ENCODE peak calls at places on chromosomes 1 and 21, in nine cellular contexts. One of them, this sample, is unnamed. For H3K27me3, the result is how much of the 10 kb centered on the place peaks cover.

GRCh38 chr1:88311907-88312306 is 372.2 kb upstream of the PKN2 start:
- DNase-seq in GM23338: no peak
- DNase-seq in colonic mucosa: peak
- DNase-seq in adrenal gland: no peak
- DNase-seq in neural progenitor cell: no peak
- DNase-seq in heart left ventricle: no peak
- DNase-seq in body of pancreas: no peak
- DNase-seq in fibroblast of lung: no peak
- DNase-seq in transverse colon: peak
- DNase-seq in this sample: no peak

GRCh38 chr1:223713546-223714420 is 1.4 kb downstream of the CAPN2 start:
- DNase-seq in GM23338: no peak
- DNase-seq in colonic mucosa: peak
- DNase-seq in adrenal gland: peak
- DNase-seq in neural progenitor cell: no peak
- DNase-seq in heart left ventricle: no peak
- DNase-seq in body of pancreas: no peak
- DNase-seq in fibroblast of lung: no peak
- DNase-seq in transverse colon: peak
- DNase-seq in this sample: no peak

GRCh38 chr1:179230721-179231120 is 1.2 kb upstream of the ABL2 start:
- DNase-seq in GM23338: no peak
- DNase-seq in colonic mucosa: peak
- DNase-seq in adrenal gland: no peak
- DNase-seq in neural progenitor cell: no peak
- DNase-seq in heart left ventricle: no peak
- DNase-seq in body of pancreas: no peak
- DNase-seq in fibroblast of lung: peak
- DNase-seq in transverse colon: no peak
- DNase-seq in this sample: no peak

GRCh38 chr1:226002667-226003501 is 3.7 kb upstream of the SDE2 start:
- DNase-seq in GM23338: peak
- DNase-seq in colonic mucosa: peak
- DNase-seq in adrenal gland: peak
- DNase-seq in neural progenitor cell: peak
- DNase-seq in heart left ventricle: peak
- DNase-seq in body of pancreas: peak
- DNase-seq in fibroblast of lung: no peak
- DNase-seq in transverse colon: peak
- DNase-seq in this sample: peak

GRCh38 chr1:224356685-224357625 is at the start of gene CNIH4:
- DNase-seq in GM23338: peak
- DNase-seq in colonic mucosa: peak
- DNase-seq in adrenal gland: peak
- DNase-seq in neural progenitor cell: peak
- DNase-seq in heart left ventricle: peak
- DNase-seq in body of pancreas: peak
- DNase-seq in fibroblast of lung: peak
- DNase-seq in transverse colon: peak
- DNase-seq in this sample: peak

GRCh38 chr1:3480369-3480719 is 25.9 kb downstream of the ARHGEF16 start:
- DNase-seq in GM23338: no peak
- DNase-seq in colonic mucosa: peak
- DNase-seq in adrenal gland: no peak
- DNase-seq in neural progenitor cell: no peak
- DNase-seq in heart left ventricle: no peak
- DNase-seq in body of pancreas: no peak
- DNase-seq in fibroblast of lung: no peak
- DNase-seq in transverse colon: peak
- DNase-seq in this sample: no peak

GRCh38 chr1:240613353-240614142 is 1.6 kb upstream of the GREM2 start:
- DNase-seq in GM23338: peak
- DNase-seq in colonic mucosa: no peak
- DNase-seq in adrenal gland: no peak
- DNase-seq in neural progenitor cell: no peak
- DNase-seq in heart left ventricle: no peak
- DNase-seq in body of pancreas: no peak
- DNase-seq in fibroblast of lung: no peak
- DNase-seq in transverse colon: no peak
- DNase-seq in this sample: no peak

GRCh38 chr1:202952818-202953217 is 5.3 kb downstream of the ADIPOR1 start:
- DNase-seq in GM23338: no peak
- DNase-seq in colonic mucosa: peak
- DNase-seq in adrenal gland: peak
- DNase-seq in neural progenitor cell: no peak
- DNase-seq in heart left ventricle: peak
- DNase-seq in body of pancreas: no peak
- DNase-seq in fibroblast of lung: peak
- DNase-seq in transverse colon: peak
- DNase-seq in this sample: no peak

GRCh38 chr1:154772056-154772455 is 98.0 kb downstream of the KCNN3 start:
- DNase-seq in GM23338: no peak
- DNase-seq in colonic mucosa: no peak
- DNase-seq in adrenal gland: no peak
- DNase-seq in neural progenitor cell: no peak
- DNase-seq in heart left ventricle: no peak
- DNase-seq in body of pancreas: no peak
- DNase-seq in fibroblast of lung: no peak
- DNase-seq in transverse colon: no peak
- DNase-seq in this sample: no peak

GRCh38 chr1:54142146-54142900 is 10.5 kb downstream of the CDCP2 start:
- DNase-seq in GM23338: no peak
- DNase-seq in colonic mucosa: no peak
- DNase-seq in adrenal gland: no peak
- DNase-seq in neural progenitor cell: no peak
- DNase-seq in heart left ventricle: no peak
- DNase-seq in body of pancreas: no peak
- DNase-seq in fibroblast of lung: no peak
- DNase-seq in transverse colon: no peak
- DNase-seq in this sample: no peak

GRCh38 chr1:36172983-36173382 is 17.0 kb downstream of the MAP7D1 start:
- DNase-seq in GM23338: no peak
- DNase-seq in colonic mucosa: no peak
- DNase-seq in adrenal gland: no peak
- DNase-seq in neural progenitor cell: no peak
- DNase-seq in heart left ventricle: no peak
- DNase-seq in body of pancreas: no peak
- DNase-seq in fibroblast of lung: no peak
- DNase-seq in transverse colon: no peak
- DNase-seq in this sample: no peak

GRCh38 chr1:54246097-54246721 is 46.2 kb downstream of the MRPL37 start:
- DNase-seq in GM23338: no peak
- DNase-seq in colonic mucosa: no peak
- DNase-seq in adrenal gland: no peak
- DNase-seq in neural progenitor cell: peak
- DNase-seq in heart left ventricle: peak
- DNase-seq in body of pancreas: no peak
- DNase-seq in fibroblast of lung: no peak
- DNase-seq in transverse colon: no peak
- DNase-seq in this sample: no peak

GRCh38 chr21:16323586-16323985 is 593.8 kb downstream of the USP25 start:
- DNase-seq in GM23338: no peak
- DNase-seq in colonic mucosa: no peak
- DNase-seq in adrenal gland: no peak
- DNase-seq in neural progenitor cell: no peak
- DNase-seq in heart left ventricle: no peak
- DNase-seq in body of pancreas: no peak
- DNase-seq in fibroblast of lung: peak
- DNase-seq in transverse colon: no peak
- DNase-seq in this sample: no peak

GRCh38 chr21:26715878-26716506 is 129.2 kb downstream of the ADAMTS1 start:
- DNase-seq in GM23338: peak
- DNase-seq in colonic mucosa: peak
- DNase-seq in adrenal gland: peak
- DNase-seq in neural progenitor cell: peak
- DNase-seq in heart left ventricle: no peak
- DNase-seq in body of pancreas: peak
- DNase-seq in fibroblast of lung: peak
- DNase-seq in transverse colon: peak
- DNase-seq in this sample: peak

GRCh38 chr1:235006132-235006721 is 122.4 kb downstream of the TOMM20 start:
- DNase-seq in GM23338: no peak
- DNase-seq in colonic mucosa: no peak
- DNase-seq in adrenal gland: no peak
- DNase-seq in neural progenitor cell: no peak
- DNase-seq in heart left ventricle: no peak
- DNase-seq in body of pancreas: no peak
- DNase-seq in fibroblast of lung: no peak
- DNase-seq in transverse colon: no peak
- DNase-seq in this sample: no peak

DNA sequence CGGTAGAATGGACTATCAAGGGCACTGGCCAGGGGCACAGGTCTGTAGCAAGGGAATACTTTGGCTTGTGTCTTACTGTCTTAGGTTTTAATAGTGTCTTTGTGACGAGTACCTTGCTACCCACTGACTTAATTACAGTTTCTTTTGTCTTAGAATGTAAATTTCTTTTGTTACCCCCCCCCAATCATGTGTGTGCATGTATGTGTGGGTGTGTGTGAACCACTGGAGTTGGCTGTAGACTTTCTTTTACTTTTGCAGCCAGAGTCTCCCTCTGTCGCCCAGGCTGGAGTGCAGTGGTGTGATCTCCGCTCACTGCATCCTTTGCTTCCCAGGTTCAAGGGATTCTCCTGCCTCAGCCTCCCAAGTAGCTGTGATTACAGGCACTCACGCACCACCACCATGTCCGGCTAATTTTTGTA is 61.8 kb upstream of the CLDN14 start:
- DNase-seq in GM23338: no peak
- DNase-seq in colonic mucosa: no peak
- DNase-seq in adrenal gland: no peak
- DNase-seq in neural progenitor cell: no peak
- DNase-seq in heart left ventricle: no peak
- DNase-seq in body of pancreas: no peak
- DNase-seq in fibroblast of lung: no peak
- DNase-seq in transverse colon: no peak
- DNase-seq in this sample: no peak
- H3K27me3 ChIP-seq in GM23338: under half
- H3K27me3 ChIP-seq in colonic mucosa: under half
- H3K27me3 ChIP-seq in adrenal gland: under half
- H3K27me3 ChIP-seq in neural progenitor cell: under half
- H3K27me3 ChIP-seq in heart left ventricle: under half
- H3K27me3 ChIP-seq in body of pancreas: under half
- H3K27me3 ChIP-seq in fibroblast of lung: under half
- H3K27me3 ChIP-seq in transverse colon: half or more
- H3K27me3 ChIP-seq in this sample: under half

GRCh38 chr1:16053781-16054502 is 10.4 kb downstream of the CLCNKB start:
- DNase-seq in GM23338: no peak
- DNase-seq in colonic mucosa: no peak
- DNase-seq in adrenal gland: no peak
- DNase-seq in neural progenitor cell: no peak
- DNase-seq in heart left ventricle: no peak
- DNase-seq in body of pancreas: no peak
- DNase-seq in fibroblast of lung: no peak
- DNase-seq in transverse colon: no peak
- DNase-seq in this sample: no peak
- H3K27ac ChIP-seq in GM23338: no peak
- H3K27ac ChIP-seq in colonic mucosa: no peak
- H3K27ac ChIP-seq in adrenal gland: no peak
- H3K27ac ChIP-seq in neural progenitor cell: no peak
- H3K27ac ChIP-seq in heart left ventricle: no peak
- H3K27ac ChIP-seq in body of pancreas: no peak
- H3K27ac ChIP-seq in fibroblast of lung: no peak
- H3K27ac ChIP-seq in transverse colon: no peak
- H3K27ac ChIP-seq in this sample: no peak

GRCh38 chr1:117846674-117847425 is 82.6 kb downstream of the GDAP2 start:
- DNase-seq in GM23338: no peak
- DNase-seq in colonic mucosa: no peak
- DNase-seq in adrenal gland: no peak
- DNase-seq in neural progenitor cell: no peak
- DNase-seq in heart left ventricle: no peak
- DNase-seq in body of pancreas: peak
- DNase-seq in fibroblast of lung: no peak
- DNase-seq in transverse colon: no peak
- DNase-seq in this sample: no peak
- H3K4me3 ChIP-seq in GM23338: no peak
- H3K4me3 ChIP-seq in colonic mucosa: no peak
- H3K4me3 ChIP-seq in adrenal gland: no peak
- H3K4me3 ChIP-seq in neural progenitor cell: no peak
- H3K4me3 ChIP-seq in heart left ventricle: no peak
- H3K4me3 ChIP-seq in body of pancreas: no peak
- H3K4me3 ChIP-seq in fibroblast of lung: no peak
- H3K4me3 ChIP-seq in transverse colon: no peak
- H3K4me3 ChIP-seq in this sample: no peak

GRCh38 chr1:158564608-158565007 is 5.8 kb downstream of the OR6P1 start:
- DNase-seq in GM23338: peak
- DNase-seq in colonic mucosa: no peak
- DNase-seq in adrenal gland: no peak
- DNase-seq in neural progenitor cell: no peak
- DNase-seq in heart left ventricle: no peak
- DNase-seq in body of pancreas: no peak
- DNase-seq in fibroblast of lung: no peak
- DNase-seq in transverse colon: no peak
- DNase-seq in this sample: no peak

DNA sequence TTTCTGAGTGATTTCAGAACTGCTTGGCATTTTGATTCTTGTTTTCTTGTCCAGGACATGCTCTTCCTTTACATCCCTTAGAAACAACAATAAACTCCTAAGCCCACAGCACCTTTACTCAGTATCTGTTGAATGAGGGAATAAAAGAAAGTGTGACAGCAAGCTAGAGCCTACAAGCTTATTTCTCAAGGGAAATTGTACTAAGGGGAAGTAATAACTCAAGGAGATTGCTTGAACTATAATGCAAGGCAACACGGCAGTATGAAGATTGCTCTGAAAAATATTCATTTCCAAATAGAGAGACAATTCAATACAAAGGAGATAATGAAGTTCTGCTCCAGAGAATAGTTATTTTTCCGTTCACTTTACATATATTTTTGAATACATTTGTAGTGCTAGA is 6.5 kb downstream of the OR6P1 start:
- DNase-seq in GM23338: no peak
- DNase-seq in colonic mucosa: no peak
- DNase-seq in adrenal gland: no peak
- DNase-seq in neural progenitor cell: no peak
- DNase-seq in heart left ventricle: no peak
- DNase-seq in body of pancreas: no peak
- DNase-seq in fibroblast of lung: no peak
- DNase-seq in transverse colon: no peak
- DNase-seq in this sample: no peak
- H3K27me3 ChIP-seq in GM23338: under half
- H3K27me3 ChIP-seq in colonic mucosa: under half
- H3K27me3 ChIP-seq in adrenal gland: under half
- H3K27me3 ChIP-seq in neural progenitor cell: under half
- H3K27me3 ChIP-seq in heart left ventricle: under half
- H3K27me3 ChIP-seq in body of pancreas: under half
- H3K27me3 ChIP-seq in fibroblast of lung: under half
- H3K27me3 ChIP-seq in transverse colon: under half
- H3K27me3 ChIP-seq in this sample: under half

GRCh38 chr21:31236528-31236927 is 107.5 kb downstream of the TIAM1 start:
- DNase-seq in GM23338: no peak
- DNase-seq in colonic mucosa: no peak
- DNase-seq in adrenal gland: no peak
- DNase-seq in neural progenitor cell: no peak
- DNase-seq in heart left ventricle: no peak
- DNase-seq in body of pancreas: no peak
- DNase-seq in fibroblast of lung: no peak
- DNase-seq in transverse colon: no peak
- DNase-seq in this sample: no peak
- H3K27ac ChIP-seq in GM23338: no peak
- H3K27ac ChIP-seq in colonic mucosa: no peak
- H3K27ac ChIP-seq in adrenal gland: no peak
- H3K27ac ChIP-seq in neural progenitor cell: no peak
- H3K27ac ChIP-seq in heart left ventricle: no peak
- H3K27ac ChIP-seq in body of pancreas: no peak
- H3K27ac ChIP-seq in fibroblast of lung: no peak
- H3K27ac ChIP-seq in transverse colon: no peak
- H3K27ac ChIP-seq in this sample: no peak

GRCh38 chr1:219124163-219124562 is 49.5 kb upstream of the LYPLAL1 start:
- DNase-seq in GM23338: no peak
- DNase-seq in colonic mucosa: no peak
- DNase-seq in adrenal gland: no peak
- DNase-seq in neural progenitor cell: no peak
- DNase-seq in heart left ventricle: no peak
- DNase-seq in body of pancreas: no peak
- DNase-seq in fibroblast of lung: no peak
- DNase-seq in transverse colon: no peak
- DNase-seq in this sample: no peak
- H3K4me3 ChIP-seq in GM23338: no peak
- H3K4me3 ChIP-seq in colonic mucosa: no peak
- H3K4me3 ChIP-seq in adrenal gland: no peak
- H3K4me3 ChIP-seq in neural progenitor cell: no peak
- H3K4me3 ChIP-seq in heart left ventricle: no peak
- H3K4me3 ChIP-seq in body of pancreas: no peak
- H3K4me3 ChIP-seq in fibroblast of lung: no peak
- H3K4me3 ChIP-seq in transverse colon: no peak
- H3K4me3 ChIP-seq in this sample: no peak